ENCODE peak calls at places on chromosomes 1 and 21, in eight cellular contexts. L is Panc1, E is dorsolateral prefrontal cortex, R is neural crest cell, S is AG04449, M is body of pancreas, B is transverse colon, A is IMR-90. X is an unnamed sample.

GRCh38 chr1:32170991-32171390 is 8.5 kb upstream of the TXLNA start:
- DNase-seq in E (no peak), S (no peak), L (no peak), M (no peak), R (no peak), B (no peak), A (no peak), X (no peak)

GRCh38 chr1:205068457-205069035 is 15.7 kb downstream of the TMEM81 start:
- DNase-seq in E (no peak), M (no peak), B (no peak), S (no peak), L (no peak), A (peak; percentile 30), R (no peak), X (no peak)

GRCh38 chr21:43343095-43343991 is 83.6 kb downstream of the SIK1 start:
- DNase-seq in S (no peak), A (no peak), E (no peak), B (peak; percentile 87), L (no peak), R (no peak), M (peak; percentile 91), X (no peak)

GRCh38 chr1:244749230-244750016 is 86.0 kb upstream of the COX20 start:
- DNase-seq in E (no peak), R (no peak), A (no peak), L (no peak), S (no peak), M (no peak), B (no peak), X (no peak)

GRCh38 chr1:8339203-8339600 is 21.3 kb downstream of the SLC45A1 start:
- DNase-seq in R (no peak), B (no peak), E (no peak), L (no peak), A (no peak), S (no peak), M (no peak), X (no peak)

GRCh38 chr1:70877343-70877742 is 170.3 kb downstream of the PTGER3 start:
- DNase-seq in L (no peak), R (no peak), E (no peak), S (no peak), A (no peak), B (no peak), M (no peak), X (no peak)

GRCh38 chr1:33346921-33347649 is 26.2 kb upstream of the A3GALT2 start:
- DNase-seq in S (peak; percentile 77), B (peak; percentile 61), R (no peak), M (peak; percentile 83), L (peak; percentile 96), E (no peak), A (peak; percentile 94), X (no peak)

GRCh38 chr1:206608108-206608698 is 4.1 kb downstream of the EIF2D start:
- DNase-seq in L (no peak), R (peak; percentile 48), B (peak; percentile 34), A (peak; percentile 37), M (peak; percentile 42), E (no peak), S (no peak), X (peak; percentile 32)

GRCh38 chr1:112319371-112320034 is 76.5 kb upstream of the CTTNBP2NL start:
- DNase-seq in B (no peak), E (no peak), S (no peak), R (no peak), M (no peak), L (no peak), A (no peak), X (no peak)

GRCh38 chr1:208466054-208466590 is 221.9 kb upstream of the PLXNA2 start:
- DNase-seq in B (no peak), A (no peak), R (no peak), M (no peak), L (no peak), S (no peak), E (no peak), X (no peak)
- TF ChIP-seq CTCF in B (no peak), A (no peak), R (no peak), M (no peak), L (no peak), S (no peak), E (no peak), X (no peak)

GRCh38 chr1:231021540-231022031 is 18.5 kb downstream of the FAM89A start:
- DNase-seq in E (no peak), A (peak; percentile 46), M (no peak), L (no peak), R (no peak), S (no peak), B (no peak), X (no peak)

GRCh38 chr1:231020139-231020601 is 19.9 kb downstream of the FAM89A start:
- DNase-seq in A (peak; percentile 28), B (no peak), S (no peak), L (no peak), E (no peak), M (no peak), R (no peak), X (no peak)

GRCh38 chr1:231016966-231017365 is 23.1 kb downstream of the FAM89A start:
- DNase-seq in M (no peak), R (no peak), A (no peak), E (no peak), B (no peak), L (no peak), S (no peak), X (no peak)

GRCh38 chr1:231020816-231021215 is 19.2 kb downstream of the FAM89A start:
- DNase-seq in B (no peak), A (peak; percentile 21), R (no peak), M (no peak), E (no peak), S (no peak), L (no peak), X (no peak)

GRCh38 chr1:231019711-231020110 is 20.3 kb downstream of the FAM89A start:
- DNase-seq in R (no peak), A (no peak), E (no peak), B (no peak), L (no peak), M (no peak), S (no peak), X (no peak)
- TF ChIP-seq CTCF in R (no peak), A (no peak), E (no peak), B (no peak), L (no peak), M (no peak), S (no peak), X (no peak)

GRCh38 chr1:202850593-202851362 is 38.2 kb downstream of the RABIF start:
- DNase-seq in E (no peak), R (no peak), L (no peak), S (no peak), A (no peak), M (peak; percentile 22), B (no peak), X (no peak)

GRCh38 chr1:202848191-202848542 is 37.4 kb downstream of the PCAT6 start:
- DNase-seq in B (no peak), M (no peak), E (no peak), L (no peak), S (no peak), A (peak; percentile 8), R (no peak), X (no peak)

GRCh38 chr1:202854787-202855186 is 34.2 kb downstream of the RABIF start:
- DNase-seq in S (no peak), L (no peak), B (no peak), R (no peak), E (no peak), A (no peak), M (no peak), X (no peak)

GRCh38 chr1:202856034-202856433 is 32.9 kb downstream of the RABIF start:
- DNase-seq in R (no peak), E (no peak), A (no peak), L (no peak), M (no peak), S (no peak), B (no peak), X (no peak)

DNA sequence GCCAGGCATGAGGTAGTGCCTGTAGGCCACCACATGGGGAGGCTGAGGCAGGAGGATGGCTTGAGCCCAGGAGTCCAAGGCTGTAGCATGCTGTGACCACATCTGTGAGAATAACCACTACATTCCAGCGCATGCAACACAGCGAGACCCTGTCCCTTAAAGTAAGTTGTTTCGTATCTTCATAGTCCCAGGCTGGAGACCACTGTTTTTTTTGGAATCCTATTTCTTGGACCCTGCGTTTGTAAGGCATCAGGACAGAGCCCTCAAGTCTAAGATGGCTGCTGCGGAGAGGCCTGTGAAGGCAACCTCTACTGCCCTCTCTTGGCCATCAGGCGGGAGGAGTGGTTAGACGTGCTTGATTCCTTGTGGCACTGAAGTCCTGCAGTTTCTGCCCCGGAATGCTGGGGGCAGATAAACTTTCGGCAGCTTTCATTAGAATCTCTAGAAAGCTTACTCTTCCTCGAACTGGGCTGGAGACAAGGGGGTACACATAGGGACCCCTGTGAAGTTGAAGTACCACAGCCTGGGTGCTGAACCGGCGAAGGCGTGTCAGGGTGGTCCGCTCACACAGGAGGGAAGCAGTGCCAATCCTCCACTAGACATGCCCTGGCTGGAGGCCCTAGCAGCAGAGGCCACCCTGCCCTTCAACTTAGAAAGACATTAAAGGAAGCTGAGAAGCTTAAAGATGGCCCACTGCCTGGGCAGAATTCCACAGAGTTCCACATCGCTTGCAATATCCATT is 36.6 kb downstream of the RABIF start:
- DNase-seq in E (no peak), L (peak; percentile 39), M (peak; percentile 51), R (peak; percentile 47), A (peak; percentile 69), B (peak; percentile 35), S (no peak), X (no peak)
- TF ChIP-seq CTCF in E (peak; percentile 16), L (peak; percentile 90), M (peak; percentile 35), R (peak; percentile 69), A (peak; percentile 69), B (peak; percentile 51), S (peak; percentile 75), X (no peak)

DNA sequence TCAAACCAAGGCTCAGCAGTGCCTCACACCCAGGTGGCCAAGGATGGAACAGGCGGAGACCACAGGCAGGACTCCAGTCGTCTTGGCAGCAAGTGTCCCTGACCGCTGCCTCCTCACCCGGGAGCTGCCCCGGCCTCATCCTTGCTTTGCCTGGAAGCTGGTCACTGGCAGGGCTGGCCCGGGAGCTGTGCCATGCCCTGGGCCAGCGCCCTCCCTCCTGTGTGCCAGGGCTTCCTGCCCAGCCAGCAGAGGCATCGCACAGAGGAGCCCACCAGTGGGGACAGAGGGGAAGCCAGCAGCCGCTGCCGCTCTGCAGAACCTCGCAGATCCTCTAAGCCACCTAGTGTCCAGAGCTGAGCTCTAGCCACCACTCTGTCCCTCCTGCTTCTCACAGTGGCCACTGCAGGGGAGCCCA is 7.8 kb downstream of the CASZ1 start:
- DNase-seq in R (no peak), S (no peak), A (no peak), M (peak; percentile 67), L (no peak), E (peak; percentile 35), B (peak; percentile 34), X (no peak)
- TF ChIP-seq CTCF in R (peak; percentile 46), S (peak; percentile 22), A (peak; percentile 22), M (peak; percentile 61), L (peak; percentile 79), E (peak; percentile 48), B (peak; percentile 49), X (no peak)

DNA sequence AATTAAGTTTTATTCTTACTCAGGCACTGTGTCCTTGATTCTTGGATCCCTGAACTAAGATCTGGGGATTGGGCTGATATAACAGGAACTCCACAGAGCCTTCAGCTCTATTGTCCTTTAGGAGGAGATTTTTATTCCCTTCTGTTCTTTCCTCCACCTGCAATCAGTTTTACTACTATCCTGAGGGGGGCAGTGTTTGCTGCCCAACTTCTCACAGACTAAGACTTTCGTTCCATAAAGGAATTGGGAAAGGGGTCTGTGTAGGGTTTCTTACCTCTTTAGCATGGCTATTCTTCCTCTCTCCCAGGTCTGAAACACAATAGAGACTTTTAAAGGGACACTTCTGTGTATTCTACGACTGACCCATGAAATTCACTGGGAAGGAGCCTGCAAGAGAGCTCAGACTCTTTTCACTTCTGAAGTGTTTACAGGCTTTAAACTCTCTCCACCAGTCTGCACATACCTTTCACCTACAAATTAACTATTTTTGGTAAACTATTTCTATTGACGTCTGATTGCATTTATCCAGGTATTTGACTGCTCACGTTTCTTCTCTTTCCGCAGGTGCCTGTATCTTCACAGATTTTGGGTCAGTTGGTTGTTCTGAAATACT is 103.3 kb upstream of the DEPDC1 start:
- DNase-seq in E (no peak), M (peak; percentile 20), A (peak; percentile 6), B (no peak), S (no peak), R (no peak), L (no peak), X (no peak)
- TF ChIP-seq CTCF in E (no peak), M (peak; percentile 73), A (peak; percentile 45), B (peak; percentile 28), S (peak; percentile 36), R (peak; percentile 56), L (peak; percentile 60), X (no peak)

X was measured in activated B cell treated with CpG ODN at 0.5 μM for 24 hours.